ENCODE peak calls at places on chromosomes 13 and 19, in nine cellular contexts. O is tibial nerve, E is GM23338, D is colonic mucosa, I is AG04450, B is brain microvascular endothelial cell, P is pancreas, F is A549, K is ovary. N is an unnamed sample.

GRCh38 chr13:49543656-49544055 is 41.7 kb downstream of the RCBTB1 start:
- DNase-seq in E (no peak), P (no peak), K (no peak), F (no peak), B (no peak), O (no peak), D (no peak), I (no peak), N (no peak)

GRCh38 chr19:34645551-34645950 is 31.4 kb downstream of the SCGB2B2 start:
- DNase-seq in O (no peak), E (no peak), P (no peak), F (no peak), D (no peak), K (no peak), I (no peak), B (no peak), N (no peak)

GRCh38 chr13:31134055-31134711 is 27.5 kb downstream of the HSPH1 start:
- DNase-seq in P (no peak), O (no peak), E (no peak), B (no peak), I (no peak), K (no peak), D (no peak), F (no peak), N (no peak)

GRCh38 chr13:32475403-32475802 is 47.5 kb upstream of the N4BP2L1 start:
- DNase-seq in D (no peak), E (no peak), I (no peak), P (no peak), K (no peak), B (no peak), O (no peak), F (no peak), N (no peak)

GRCh38 chr13:51230473-51231105 is 8.4 kb downstream of the FAM124A start:
- DNase-seq in F (no peak), I (no peak), D (peak), O (peak), B (peak), P (peak), K (peak), E (peak), N (no peak)

GRCh38 chr19:41936416-41936850 is 8.2 kb upstream of the ERFL start:
- DNase-seq in E (no peak), F (no peak), D (no peak), P (no peak), I (no peak), B (no peak), O (no peak), K (no peak), N (no peak)

GRCh38 chr13:46059405-46059804 is 6.9 kb upstream of the ZC3H13 start:
- DNase-seq in I (no peak), B (no peak), K (no peak), P (no peak), D (no peak), F (no peak), E (no peak), O (no peak), N (no peak)

GRCh38 chr19:1651061-1651547 is 1.3 kb downstream of the TCF3 start:
- DNase-seq in B (no peak), O (no peak), E (peak), F (no peak), I (no peak), D (peak), P (no peak), K (peak), N (no peak)

GRCh38 chr19:53132231-53132991 is at the start of gene ZNF415:
- DNase-seq in F (no peak), I (peak), B (peak), K (peak), P (peak), O (peak), E (peak), D (peak), N (peak)

GRCh38 chr19:53131085-53131484 is 1.6 kb downstream of the ZNF415 start:
- DNase-seq in F (no peak), K (no peak), D (no peak), E (peak), O (no peak), B (no peak), P (no peak), I (no peak), N (no peak)

GRCh38 chr19:53131732-53132131 is 978 bp downstream of the ZNF415 start:
- DNase-seq in O (no peak), F (no peak), K (no peak), P (no peak), B (no peak), D (no peak), E (peak), I (no peak), N (no peak)

GRCh38 chr19:53136432-53136831 is 3.7 kb upstream of the ZNF415 start:
- DNase-seq in P (no peak), K (no peak), E (no peak), D (no peak), O (no peak), I (no peak), F (no peak), B (no peak), N (no peak)

GRCh38 chr19:53130506-53130905 is 2.2 kb downstream of the ZNF415 start:
- DNase-seq in O (no peak), K (no peak), P (no peak), I (no peak), E (peak), B (no peak), D (no peak), F (no peak), N (no peak)
- H3K27ac ChIP-seq in O (no peak), K (no peak), P (no peak), I (no peak), E (no peak), B (no peak), D (no peak), F (no peak), N (no peak)

GRCh38 chr13:23629566-23630272 is 59.5 kb downstream of the TNFRSF19 start:
- DNase-seq in O (no peak), F (no peak), B (no peak), E (no peak), D (no peak), P (no peak), I (no peak), K (no peak), N (no peak)
- H3K27ac ChIP-seq in O (peak), F (no peak), B (no peak), E (no peak), D (no peak), P (peak), I (no peak), K (no peak), N (no peak)

DNA sequence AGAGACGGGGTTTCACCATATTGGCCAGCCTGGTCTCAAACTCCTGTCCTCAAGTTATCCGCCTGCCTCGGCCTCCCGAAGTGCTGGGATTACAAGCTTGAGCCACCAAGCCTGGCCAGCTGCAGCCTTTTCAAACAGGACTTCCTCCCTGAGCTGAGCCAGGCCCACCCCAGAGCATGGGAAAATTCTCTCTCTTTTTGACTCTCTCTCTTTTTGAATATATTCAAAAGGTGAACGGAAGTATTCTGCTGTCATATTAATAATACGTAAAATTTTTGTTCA is 539 bp upstream of the ZNF506 start:
- DNase-seq in K (peak), D (no peak), E (no peak), I (no peak), O (no peak), P (no peak), F (no peak), B (no peak), N (no peak)
- H3K27ac ChIP-seq in K (no peak), D (peak), E (peak), I (peak), O (peak), P (peak), F (no peak), B (peak), N (peak)

DNA sequence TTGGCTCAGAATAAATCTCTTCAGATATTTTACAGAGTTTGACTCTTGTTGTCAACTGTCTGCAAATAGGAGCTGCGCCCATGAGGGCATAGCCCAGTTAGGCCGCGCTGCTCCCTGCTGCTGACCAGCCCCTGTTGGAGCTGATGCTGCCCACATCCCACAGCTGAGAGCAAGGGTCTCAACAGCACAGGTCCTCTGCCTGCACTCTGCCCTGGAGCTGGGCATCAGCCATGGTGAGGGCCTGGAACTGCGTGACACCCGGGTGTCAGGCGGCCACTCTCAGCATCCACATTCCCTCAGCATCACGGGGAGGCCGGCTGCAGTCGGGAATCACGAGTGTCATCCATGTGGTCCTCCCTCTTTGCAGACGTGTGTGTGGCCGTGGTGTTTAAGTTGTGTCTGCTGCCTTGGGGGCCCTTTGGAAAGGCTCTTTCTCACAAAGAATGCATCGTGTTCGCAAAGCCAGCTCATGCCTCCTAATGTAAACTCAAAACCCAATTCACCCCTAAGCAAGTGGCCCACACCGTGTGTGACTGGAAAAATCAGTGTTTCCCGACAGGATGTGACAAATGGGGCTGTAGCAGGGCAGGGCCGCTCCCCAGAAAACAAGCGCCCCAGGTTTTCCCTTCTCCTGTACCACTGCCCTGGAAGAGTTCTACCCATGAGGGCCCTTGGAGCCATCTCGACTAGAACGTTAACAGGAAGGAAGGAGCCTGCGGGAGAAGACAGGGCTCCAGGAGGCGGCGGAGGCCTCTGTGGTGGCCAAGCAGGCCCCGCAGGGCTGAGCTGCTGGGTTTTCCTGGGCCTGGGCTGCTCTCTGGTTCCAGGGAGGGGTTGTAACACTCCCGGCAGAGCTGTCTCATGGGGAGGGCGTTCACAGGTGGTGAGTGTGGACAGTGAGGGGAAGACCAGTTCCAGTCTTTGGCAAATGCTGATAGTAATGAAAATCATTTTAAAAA is 20.3 kb downstream of the ATP11A start:
- DNase-seq in D (no peak), E (no peak), O (no peak), P (no peak), B (no peak), I (no peak), K (no peak), F (no peak), N (no peak)
- H3K27ac ChIP-seq in D (no peak), E (peak), O (peak), P (no peak), B (no peak), I (peak), K (no peak), F (no peak), N (no peak)

GRCh38 chr19:10836478-10837325 is 690 bp upstream of the TMED1 start:
- DNase-seq in E (peak), B (no peak), F (peak), K (peak), P (peak), I (no peak), O (no peak), D (peak), N (peak)
- H3K27ac ChIP-seq in E (peak), B (peak), F (peak), K (peak), P (peak), I (peak), O (peak), D (peak), N (peak)

DNA sequence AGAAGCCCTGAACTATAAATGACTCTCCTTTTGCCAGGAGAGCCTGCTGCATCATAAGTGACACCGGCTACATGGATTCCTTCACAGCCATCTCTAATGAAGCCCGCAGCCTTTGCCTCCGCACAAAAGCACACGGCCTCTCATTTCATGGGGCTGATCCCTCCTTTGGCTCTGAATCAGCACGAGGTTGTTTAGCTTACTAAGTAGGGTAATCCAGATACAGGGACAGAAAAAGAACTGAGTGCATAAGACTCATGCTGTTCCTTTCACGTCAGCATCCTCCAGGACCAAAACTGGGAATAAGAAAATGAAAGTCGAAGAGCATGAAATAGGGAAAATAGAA is 136.3 kb downstream of the DCT start:
- DNase-seq in D (no peak), K (no peak), O (no peak), I (no peak), B (peak), E (no peak), F (no peak), P (no peak), N (no peak)
- H3K27ac ChIP-seq in D (peak), K (no peak), O (no peak), I (no peak), B (peak), E (no peak), F (no peak), P (no peak), N (peak)

N was measured in right lobe of liver.